ENCODE peak calls at places on chromosomes 1 and 21, in four cellular contexts. A is tibial nerve, M is heart left ventricle, V is PC-3. C is an unnamed sample. For H3K27me3 and H3K4me1, the result is how much of the 10 kb centered on the place peaks cover.

GRCh38 chr21:35614412-35614901 is 445.9 kb downstream of the SETD4 start:
- DNase-seq in V (peak), A (no peak), M (no peak), C (no peak)

GRCh38 chr1:102262994-102263393 is 266.3 kb upstream of the OLFM3 start:
- DNase-seq in M (no peak), V (no peak), A (no peak), C (no peak)

GRCh38 chr21:15063821-15064575 is 802 bp downstream of the NRIP1 start:
- DNase-seq in A (peak), V (peak), M (peak), C (no peak)

GRCh38 chr1:84969489-84970250 is 27.2 kb downstream of the MCOLN2 start:
- DNase-seq in V (no peak), A (no peak), M (no peak), C (no peak)

GRCh38 chr1:29513357-29513756 is 277.0 kb downstream of the PTPRU start:
- DNase-seq in A (no peak), M (peak), V (peak), C (no peak)

GRCh38 chr1:41073971-41074370 is 52.4 kb upstream of the SLFNL1 start:
- DNase-seq in A (no peak), M (no peak), V (peak), C (no peak)

GRCh38 chr1:101237229-101237837 is 514 bp downstream of the S1PR1 start:
- DNase-seq in V (peak), A (no peak), M (no peak), C (no peak)

GRCh38 chr1:176705585-176705984 is 242.6 kb downstream of the PAPPA2 start:
- DNase-seq in V (no peak), A (no peak), M (no peak), C (no peak)

GRCh38 chr1:228194921-228195812 is 12.7 kb upstream of the OBSCN start:
- DNase-seq in A (no peak), M (no peak), V (no peak), C (no peak)

DNA sequence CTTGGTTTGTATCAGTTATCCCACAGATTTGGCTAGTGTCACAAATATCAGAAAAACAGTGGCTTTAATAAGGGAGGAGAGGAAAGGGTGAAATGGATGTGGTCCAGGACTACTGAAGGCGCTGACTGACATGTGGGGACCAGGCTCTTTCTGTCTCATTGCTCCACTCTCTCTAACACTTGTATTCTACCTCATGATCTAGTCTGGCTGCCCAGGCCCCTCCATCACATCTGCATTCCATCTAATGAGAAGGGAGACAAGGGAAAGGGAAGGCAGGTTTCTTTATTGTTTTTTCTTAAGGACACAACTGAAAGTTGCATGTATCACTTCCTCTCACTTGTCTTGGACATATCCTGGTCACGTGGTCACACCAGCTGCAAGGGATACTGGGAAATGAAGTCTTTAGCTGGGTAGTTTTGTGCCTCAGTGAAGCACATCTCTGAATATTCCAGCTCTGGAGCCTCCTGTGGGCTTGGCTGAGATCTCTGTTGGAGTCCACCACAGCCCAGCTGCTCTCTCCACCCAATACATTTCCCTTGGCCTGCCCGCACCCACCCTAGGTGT is 42.0 kb upstream of the PADI2 start:
- DNase-seq in V (no peak), M (no peak), A (no peak), C (no peak)
- H3K4me3 ChIP-seq in V (no peak), M (no peak), A (no peak), C (no peak)

GRCh38 chr1:25193151-25193742 is 39.1 kb downstream of the SYF2 start:
- DNase-seq in V (no peak), M (no peak), A (no peak), C (no peak)

GRCh38 chr1:25194576-25195020 is 37.7 kb downstream of the SYF2 start:
- DNase-seq in M (no peak), V (no peak), A (no peak), C (no peak)

GRCh38 chr1:25192154-25192553 is 40.1 kb downstream of the SYF2 start:
- DNase-seq in M (no peak), V (no peak), A (no peak), C (no peak)

GRCh38 chr1:25195835-25196234 is 36.5 kb downstream of the SYF2 start:
- DNase-seq in M (no peak), A (no peak), V (no peak), C (no peak)

DNA sequence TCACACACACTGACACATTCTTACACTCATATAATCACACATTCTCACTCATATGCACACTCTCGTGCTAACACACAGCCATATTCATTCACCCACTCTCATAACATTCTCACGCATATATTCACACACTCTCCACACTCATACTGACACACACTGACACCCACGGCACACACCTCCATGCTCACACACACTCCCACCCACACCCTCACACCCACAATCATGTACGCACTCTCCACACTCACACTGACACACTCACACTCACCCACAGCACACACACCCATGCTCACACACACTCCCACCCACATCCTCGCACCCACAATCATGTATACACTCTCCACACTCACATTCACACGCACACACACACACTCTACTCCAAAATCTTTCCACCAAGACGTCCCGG is 38.2 kb downstream of the SYF2 start:
- DNase-seq in M (no peak), V (no peak), A (no peak), C (no peak)
- H3K27me3 ChIP-seq in M (under half), V (under half), A (under half), C (under half)

GRCh38 chr1:12003762-12004161 is 15.5 kb upstream of the MIIP start:
- DNase-seq in V (no peak), A (no peak), M (no peak), C (no peak)
- H3K4me1 ChIP-seq in V (under half), A (under half), M (under half), C (under half)

DNA sequence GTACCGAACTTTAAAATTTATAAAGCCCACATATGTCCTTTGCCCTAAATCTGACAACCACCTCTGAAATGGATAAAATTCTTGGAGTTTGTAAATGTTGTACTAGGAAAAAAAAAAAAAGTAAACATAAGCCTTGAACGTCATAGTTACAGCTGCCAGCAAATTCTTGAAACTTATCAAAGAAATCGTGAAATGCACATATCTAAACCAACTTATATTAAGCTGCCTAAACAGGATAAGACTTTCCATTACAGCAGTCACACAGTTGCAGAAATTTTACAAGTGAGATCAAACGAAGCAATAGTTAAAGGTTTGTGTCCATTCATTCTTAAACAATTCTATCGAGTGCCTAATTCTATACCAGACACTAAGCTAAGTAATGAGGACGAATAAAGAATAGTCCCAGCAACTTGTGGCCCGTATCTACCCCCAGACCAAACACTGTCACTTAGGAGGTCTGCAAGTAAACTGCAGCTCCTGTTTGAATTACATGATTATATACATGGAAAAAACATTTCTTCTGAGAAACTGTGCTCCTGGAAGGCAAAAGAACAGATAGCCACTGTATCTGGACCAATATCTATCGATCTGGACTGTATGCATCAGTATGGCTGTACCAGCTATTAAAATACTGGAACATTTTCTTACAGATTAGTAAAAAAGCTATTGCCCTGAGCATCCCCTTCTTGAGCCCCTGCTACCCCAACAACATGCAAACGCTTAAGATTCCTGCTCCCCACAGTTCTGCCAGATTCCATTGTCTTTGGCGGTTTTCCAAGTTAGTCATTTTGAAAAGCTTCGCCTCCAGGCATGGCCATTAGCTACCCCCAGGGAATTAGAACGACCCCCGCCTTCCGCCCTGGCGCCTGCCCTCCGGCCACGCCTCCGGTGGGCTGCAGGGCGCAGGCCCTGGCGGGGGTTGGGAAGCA is 3.4 kb upstream of the SEC22B start:
- DNase-seq in V (peak), A (no peak), M (peak), C (no peak)
- H3K4me3 ChIP-seq in V (no peak), A (peak), M (peak), C (peak)

DNA sequence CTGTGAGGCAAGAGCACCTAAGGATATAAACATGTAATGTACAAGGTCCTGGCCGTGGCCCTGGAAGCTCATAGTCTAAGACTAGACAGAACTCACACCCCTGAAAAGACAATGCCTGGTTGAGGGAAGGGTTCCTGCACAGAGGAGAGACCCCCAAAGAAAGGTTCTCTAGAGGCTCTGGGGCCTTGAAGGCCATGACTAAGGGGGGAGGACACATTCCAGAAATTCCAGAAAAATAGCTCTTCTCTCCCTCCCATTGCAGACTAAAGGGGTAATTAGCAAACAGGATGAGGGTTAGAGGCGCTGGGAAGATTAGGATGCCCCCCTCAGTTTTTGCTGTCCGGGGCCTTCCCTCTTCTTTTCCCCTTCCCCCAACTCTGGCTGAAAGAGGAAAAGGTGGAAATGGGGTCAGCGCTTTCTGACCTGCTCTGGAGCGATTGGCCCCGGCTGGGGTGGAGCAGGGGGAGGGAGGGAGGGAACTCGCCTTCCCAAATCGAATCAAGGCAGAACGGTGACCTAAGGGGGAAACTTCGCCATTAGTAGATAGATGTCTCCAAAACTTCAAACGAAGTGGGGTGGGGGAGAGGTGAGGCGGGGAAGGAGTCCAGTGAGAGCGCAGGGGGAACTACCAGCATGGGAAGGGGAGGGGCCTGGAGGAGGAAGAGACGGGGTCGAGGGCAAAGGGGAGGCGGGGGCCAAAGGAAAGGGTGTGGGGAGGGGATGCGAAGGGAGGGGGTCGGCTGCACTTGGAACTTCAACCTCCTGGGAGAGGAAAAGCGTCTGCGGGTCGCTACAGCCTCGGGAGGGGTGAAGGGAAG is 11.8 kb downstream of the PAX7 start:
- DNase-seq in V (no peak), M (no peak), A (no peak), C (no peak)
- H3K27me3 ChIP-seq in V (half or more), M (half or more), A (under half), C (under half)

DNA sequence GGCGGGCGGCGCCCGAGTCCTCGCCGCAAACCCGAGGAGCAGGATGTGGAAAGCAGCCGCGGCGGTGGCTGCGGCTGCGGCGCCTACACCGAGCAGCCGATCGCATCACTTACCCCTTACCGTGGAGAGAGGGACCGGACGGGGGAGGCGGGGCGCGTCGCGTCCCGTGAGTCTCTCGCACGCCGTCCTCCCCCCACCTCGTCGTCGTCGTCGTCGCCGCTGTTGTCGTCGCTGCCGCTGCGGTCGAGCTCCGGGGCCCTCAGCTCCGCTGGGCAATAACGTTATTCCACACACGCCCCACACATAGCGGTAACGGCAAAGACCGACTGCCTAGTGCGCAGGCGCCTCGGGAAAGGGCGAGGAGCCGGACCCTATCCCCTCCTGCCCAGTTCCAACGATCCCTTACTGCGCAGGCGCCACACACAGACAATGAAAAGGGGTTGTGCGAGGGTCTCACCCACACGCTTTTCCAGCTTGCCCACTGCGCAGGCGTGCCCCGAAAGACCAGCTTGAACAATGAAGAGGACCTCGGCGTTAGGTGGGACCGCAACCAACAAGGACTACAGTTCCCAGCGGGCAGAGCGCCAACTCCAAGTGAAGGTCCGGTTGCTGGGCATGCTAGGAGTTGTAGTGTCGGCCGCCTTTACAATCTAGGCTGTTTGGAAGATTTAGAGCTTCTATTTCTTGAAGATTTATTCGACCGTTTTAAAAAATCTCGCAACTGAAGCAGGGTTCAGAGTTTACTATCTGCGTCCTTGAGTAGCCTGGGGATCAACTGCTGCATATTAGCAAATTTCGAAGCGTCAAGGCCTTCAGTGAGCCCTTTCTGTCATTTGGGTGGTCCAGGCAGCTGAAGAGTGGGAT is at the start of gene CEP170:
- DNase-seq in M (peak), V (peak), A (peak), C (peak)
- H3K4me1 ChIP-seq in M (under half), V (under half), A (under half), C (under half)

DNA sequence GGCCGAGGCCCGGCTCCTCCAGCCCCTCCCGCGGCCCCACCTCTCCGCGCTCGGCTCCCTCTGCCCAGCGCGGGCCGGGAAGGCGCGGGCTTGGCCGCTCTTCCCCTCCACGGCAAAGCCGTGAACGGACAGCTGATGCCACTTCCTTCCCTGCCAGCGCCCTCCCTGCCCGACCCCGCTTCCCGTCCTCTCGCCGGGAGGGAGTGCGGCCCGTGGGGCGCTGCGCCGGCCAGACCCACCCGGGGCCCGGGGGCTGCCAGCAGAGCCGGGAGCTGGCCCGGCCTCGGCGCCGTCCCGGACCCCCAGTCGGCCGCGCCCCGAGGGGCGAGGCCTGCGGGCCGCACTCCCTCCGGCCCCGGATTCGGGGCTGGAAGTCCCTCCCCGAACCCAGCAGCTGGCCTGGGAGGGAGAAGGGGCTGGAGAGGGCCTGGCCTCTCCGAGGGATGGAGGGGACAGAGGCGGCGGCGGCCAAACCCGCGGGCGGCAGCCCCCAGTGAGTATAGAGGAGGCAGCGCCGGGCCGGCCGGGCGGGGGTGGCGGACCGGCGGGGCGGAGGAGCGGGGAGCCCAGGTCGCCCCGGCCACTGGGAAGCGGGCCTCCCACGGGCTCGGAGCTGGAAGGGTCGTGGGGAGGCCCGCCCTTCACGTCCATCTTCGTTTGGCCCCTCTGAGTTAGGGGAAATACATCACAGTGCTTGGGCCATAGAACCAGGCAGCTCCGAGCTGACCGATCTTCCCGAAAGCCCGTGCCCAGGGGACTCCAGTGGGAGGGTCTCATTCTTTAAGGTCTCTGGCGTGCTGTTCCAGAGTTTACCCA is at the start of gene KIAA1614:
- DNase-seq in M (peak), V (no peak), A (no peak), C (no peak)
- H3K4me3 ChIP-seq in M (peak), V (no peak), A (peak), C (peak)

DNA sequence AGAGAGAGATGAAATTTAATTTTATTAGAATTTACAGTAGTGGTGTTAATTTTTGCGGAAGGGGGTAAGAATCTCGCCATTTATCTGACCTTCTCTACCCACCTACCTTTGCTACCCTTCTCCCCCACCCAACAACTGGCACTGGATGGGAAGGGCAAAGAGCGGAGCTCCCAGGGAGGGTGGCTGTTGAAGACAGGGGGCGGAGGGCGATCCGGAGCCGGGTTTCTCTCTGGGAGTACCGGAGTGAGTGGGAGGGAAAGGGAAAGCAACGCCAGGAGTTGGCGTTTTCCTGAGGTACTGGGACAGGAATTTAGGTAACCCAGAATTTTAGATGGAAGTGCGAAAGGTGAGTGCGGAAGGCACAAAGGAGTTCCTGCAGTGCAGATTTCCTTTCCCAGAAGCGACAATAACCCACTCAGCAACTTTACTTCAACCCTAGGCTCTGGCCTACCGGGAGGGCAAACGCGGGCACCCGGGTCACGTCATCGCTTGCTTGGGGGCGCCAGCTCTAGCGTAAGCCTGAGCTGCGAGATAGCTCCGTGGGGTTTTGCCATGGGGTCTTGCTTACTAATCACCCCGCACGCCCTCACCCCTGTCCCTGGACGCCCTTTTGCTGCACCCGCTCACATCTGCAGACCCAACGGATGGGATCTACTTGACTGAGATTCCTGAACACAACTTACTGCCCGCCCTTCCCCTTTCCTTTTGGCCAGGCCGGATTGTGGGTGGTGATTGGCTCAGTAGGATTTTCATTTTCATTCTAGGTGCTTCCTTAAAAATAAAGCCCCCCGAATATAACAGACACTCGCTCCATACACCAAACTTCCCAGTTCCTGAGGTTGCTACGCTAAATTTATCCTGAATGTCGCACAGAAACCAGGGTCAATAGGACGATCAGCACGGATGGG is 413.0 kb upstream of the ESRRG start:
- DNase-seq in V (no peak), M (no peak), A (no peak), C (no peak)
- H3K27me3 ChIP-seq in V (under half), M (under half), A (under half), C (under half)

C was measured in thoracic aorta.